ENCODE peak calls at places on chromosomes 12 and 14, in five cellular contexts. M is K562, S is HepG2, A is GM12878, C is H1. W is an unnamed sample.

GRCh38 chr14:52485350-52485960 is 66.8 kb downstream of the TXNDC16 start:
- DNase-seq in M (no peak), S (no peak), A (no peak), C (no peak), W (no peak)

GRCh38 chr14:99322731-99323599 is 51.0 kb upstream of the BCL11B start:
- DNase-seq in M (no peak), S (no peak), A (no peak), C (no peak), W (no peak)

GRCh38 chr14:34713681-34714319 is 593 bp downstream of the CFL2 start:
- DNase-seq in M (peak; percentile 33), S (peak; percentile 55), A (no peak), C (no peak), W (no peak)

GRCh38 chr12:6279631-6280030 is 30.9 kb upstream of the PLEKHG6 start:
- DNase-seq in M (no peak), S (no peak), A (no peak), C (no peak), W (no peak)

GRCh38 chr12:65891219-65891618 is 66.9 kb downstream of the HMGA2 start:
- DNase-seq in M (no peak), S (no peak), A (no peak), C (no peak), W (no peak)

GRCh38 chr12:126982707-126983106 is 1284.3 kb upstream of the TMEM132C start:
- DNase-seq in M (no peak), S (no peak), A (no peak), C (no peak), W (no peak)

GRCh38 chr14:97218713-97219355 is 421.7 kb downstream of the VRK1 start:
- DNase-seq in M (no peak), S (no peak), A (no peak), C (peak; percentile 25), W (no peak)

GRCh38 chr14:58426819-58427288 is 477 bp downstream of the TIMM9 start:
- DNase-seq in M (peak; percentile 55), S (peak; percentile 56), A (no peak), C (peak; percentile 13), W (peak; percentile 30)

GRCh38 chr12:12718853-12719252 is 1.7 kb downstream of the CDKN1B start:
- DNase-seq in M (no peak), S (no peak), A (no peak), C (no peak), W (no peak)

GRCh38 chr14:32400480-32400879 is 71.4 kb downstream of the AKAP6 start:
- DNase-seq in M (no peak), S (no peak), A (no peak), C (no peak), W (no peak)

GRCh38 chr12:76346798-76347420 is 1.3 kb downstream of the BBS10 start:
- DNase-seq in M (peak; percentile 32), S (peak; percentile 50), A (peak; percentile 25), C (no peak), W (no peak)

GRCh38 chr14:103915616-103916015 is 12.6 kb upstream of the TDRD9 start:
- DNase-seq in M (no peak), S (no peak), A (no peak), C (no peak), W (no peak)

GRCh38 chr14:103916636-103917262 is 11.5 kb upstream of the TDRD9 start:
- DNase-seq in M (no peak), S (no peak), A (no peak), C (no peak), W (no peak)

GRCh38 chr14:103925316-103925715 is 2.9 kb upstream of the TDRD9 start:
- DNase-seq in M (no peak), S (no peak), A (no peak), C (no peak), W (no peak)

GRCh38 chr14:103923863-103924262 is 4.4 kb upstream of the TDRD9 start:
- DNase-seq in M (peak; percentile 19), S (no peak), A (no peak), C (no peak), W (no peak)

GRCh38 chr14:103920981-103921854 is 7.0 kb upstream of the TDRD9 start:
- DNase-seq in M (peak; percentile 86), S (peak; percentile 83), A (peak; percentile 71), C (peak; percentile 74), W (peak; percentile 92)
- TF ChIP-seq POLR2A in M (peak; percentile 84), S (peak; percentile 95), A (peak; percentile 95), C (peak; percentile 87), W (peak; percentile 89)

GRCh38 chr12:108457734-108458361 is 57.2 kb upstream of the FICD start:
- DNase-seq in M (no peak), S (no peak), A (no peak), C (no peak), W (no peak)

GRCh38 chr12:108459106-108459505 is 56.0 kb upstream of the FICD start:
- DNase-seq in M (no peak), S (no peak), A (no peak), C (no peak), W (no peak)

GRCh38 chr12:108454539-108455139 is 60.4 kb upstream of the FICD start:
- DNase-seq in M (no peak), S (no peak), A (no peak), C (no peak), W (no peak)

GRCh38 chr12:108457006-108457733 is 57.9 kb upstream of the FICD start:
- DNase-seq in M (peak; percentile 70), S (peak; percentile 69), A (peak; percentile 34), C (no peak), W (peak; percentile 39)

GRCh38 chr12:108455706-108456105 is 59.4 kb upstream of the FICD start:
- DNase-seq in M (no peak), S (no peak), A (peak; percentile 26), C (no peak), W (no peak)
- TF ChIP-seq TAF1 in M (no peak), S (no peak), A (no peak), C (no peak), W (no peak)

DNA sequence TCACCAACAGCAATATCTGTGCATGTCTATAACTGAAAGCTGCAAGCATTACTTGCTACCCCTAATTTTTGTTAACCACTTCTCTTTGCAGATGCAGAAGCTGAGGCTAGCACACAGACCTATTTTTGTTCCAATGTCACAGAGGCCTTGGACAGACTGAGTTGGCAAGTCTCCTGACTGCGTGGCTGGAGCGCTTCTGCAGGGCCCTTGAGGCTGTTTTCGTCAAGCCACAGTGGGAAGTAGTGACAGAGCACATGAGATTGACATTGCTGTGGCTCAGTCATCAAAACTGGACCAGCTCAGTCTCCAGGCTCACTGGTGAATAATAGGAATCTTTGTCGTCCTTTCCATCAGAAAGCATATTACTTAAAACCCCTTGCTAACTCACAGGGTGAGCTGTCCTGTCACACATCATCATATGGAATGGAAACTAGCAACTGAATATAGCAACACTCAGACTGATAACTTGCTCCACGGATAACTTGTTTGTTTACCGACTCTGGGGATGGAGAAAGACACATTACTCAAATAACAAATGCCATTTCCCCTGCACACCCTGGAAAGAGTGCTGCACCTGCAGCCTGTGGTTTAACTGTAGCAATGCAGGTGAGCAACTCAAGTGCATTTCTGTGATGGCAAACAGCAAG is 43.6 kb upstream of the DDX11 start:
- DNase-seq in M (no peak), S (no peak), A (no peak), C (no peak), W (no peak)
- TF ChIP-seq POLR2AphosphoS5 in M (no peak), S (no peak), A (no peak), C (no peak), W (no peak)

GRCh38 chr12:55720894-55721444 is 776 bp downstream of the RDH5 start:
- DNase-seq in M (no peak), S (peak; percentile 55), A (no peak), C (no peak), W (no peak)
- TF ChIP-seq POLR2A in M (no peak), S (no peak), A (no peak), C (no peak), W (no peak)

GRCh38 chr12:95605087-95605486 is 53.8 kb upstream of the USP44 start:
- DNase-seq in M (no peak), S (no peak), A (no peak), C (no peak), W (no peak)
- TF ChIP-seq TAF1 in M (no peak), S (no peak), A (no peak), C (no peak), W (no peak)

GRCh38 chr12:49187184-49187583 is 1.7 kb downstream of the TUBA1A start:
- DNase-seq in M (no peak), S (no peak), A (no peak), C (no peak), W (no peak)
- TF ChIP-seq POLR2AphosphoS5 in M (no peak), S (no peak), A (no peak), C (no peak), W (no peak)

GRCh38 chr12:132065203-132065602 is 78.9 kb downstream of the DDX51 start:
- DNase-seq in M (no peak), S (no peak), A (no peak), C (no peak), W (no peak)

GRCh38 chr12:132062481-132062880 is 81.6 kb downstream of the DDX51 start:
- DNase-seq in M (no peak), S (no peak), A (no peak), C (no peak), W (no peak)

GRCh38 chr12:132064641-132065040 is 79.5 kb downstream of the DDX51 start:
- DNase-seq in M (no peak), S (no peak), A (no peak), C (no peak), W (no peak)

GRCh38 chr12:132061641-132062430 is 82.3 kb downstream of the DDX51 start:
- DNase-seq in M (no peak), S (no peak), A (no peak), C (no peak), W (no peak)

GRCh38 chr12:132063491-132063890 is 80.6 kb downstream of the DDX51 start:
- DNase-seq in M (no peak), S (no peak), A (no peak), C (no peak), W (no peak)
- TF ChIP-seq POLR2A in M (no peak), S (no peak), A (no peak), C (no peak), W (no peak)

GRCh38 chr12:58781609-58782008 is 138.7 kb downstream of the LRIG3 start:
- DNase-seq in M (no peak), S (no peak), A (no peak), C (no peak), W (no peak)

GRCh38 chr12:58787021-58787760 is 133.1 kb downstream of the LRIG3 start:
- DNase-seq in M (no peak), S (no peak), A (no peak), C (no peak), W (no peak)
- TF ChIP-seq TAF1 in M (no peak), S (no peak), A (no peak), C (no peak), W (no peak)

DNA sequence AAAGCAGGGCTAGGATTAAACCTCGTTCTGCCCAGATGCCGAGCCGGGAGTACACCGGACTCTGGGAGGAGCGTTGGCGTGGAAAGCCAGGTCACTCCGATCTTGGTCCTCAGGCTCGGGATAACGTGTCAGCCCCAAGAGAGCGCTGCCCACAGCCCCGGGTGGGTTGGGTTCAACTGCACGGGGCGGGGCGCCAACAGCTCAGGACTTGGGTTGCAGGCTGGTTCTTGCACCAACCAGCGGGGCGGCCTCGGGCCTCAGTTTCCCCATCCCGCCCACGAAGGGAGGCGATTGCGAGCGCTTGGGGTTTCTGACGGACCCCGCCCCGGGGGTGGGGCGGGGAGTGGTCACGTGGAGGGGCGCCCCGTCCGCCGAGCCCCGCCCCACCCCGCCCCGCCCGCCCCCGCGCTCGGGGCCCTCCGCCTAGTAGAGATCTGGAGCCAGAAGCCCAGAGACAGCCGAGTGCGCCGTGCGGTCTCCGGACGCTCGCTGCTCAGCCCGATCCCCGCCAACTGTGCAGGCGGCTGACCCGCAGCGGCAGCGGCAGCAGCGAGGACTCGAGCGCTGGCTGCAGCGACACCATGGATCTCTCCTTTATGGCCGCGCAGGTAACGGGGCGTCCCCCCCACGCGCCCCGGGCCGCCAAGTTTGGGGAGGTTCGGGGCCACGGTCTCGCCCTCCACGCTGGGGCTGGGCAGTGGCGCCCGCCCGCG is at the start of gene C14orf132:
- DNase-seq in M (peak; percentile 49), S (no peak), A (no peak), C (no peak), W (peak; percentile 40)
- TF ChIP-seq POLR2AphosphoS5 in M (no peak), S (no peak), A (no peak), C (peak; percentile 78), W (no peak)